ENCODE peak calls at places on chromosome X, in five cellular contexts. One of them, this sample, is unnamed.

GRCh38 chrX:133574716-133575115 is 159.4 kb upstream of the GPC4 start:
- DNase-seq in MCF 10A: no peak
- DNase-seq in sciatic nerve: no peak
- DNase-seq in HFF-Myc: no peak
- DNase-seq in suprapubic skin: no peak
- DNase-seq in this sample: no peak

GRCh38 chrX:134718329-134719317 is 60.4 kb upstream of the PLAC1 start:
- DNase-seq in HFF-Myc: peak
- DNase-seq in suprapubic skin: no peak
- DNase-seq in sciatic nerve: no peak
- DNase-seq in MCF 10A: peak
- DNase-seq in this sample: no peak

GRCh38 chrX:66635360-66635759 is 3.5 kb downstream of the EDA2R start:
- DNase-seq in sciatic nerve: no peak
- DNase-seq in suprapubic skin: no peak
- DNase-seq in HFF-Myc: peak
- DNase-seq in MCF 10A: peak
- DNase-seq in this sample: no peak

GRCh38 chrX:40448793-40449192 is 132.0 kb upstream of the ATP6AP2 start:
- DNase-seq in HFF-Myc: no peak
- DNase-seq in sciatic nerve: no peak
- DNase-seq in MCF 10A: no peak
- DNase-seq in suprapubic skin: no peak
- DNase-seq in this sample: no peak

GRCh38 chrX:85309717-85310116 is 65.9 kb downstream of the ZNF711 start:
- DNase-seq in suprapubic skin: no peak
- DNase-seq in sciatic nerve: no peak
- DNase-seq in HFF-Myc: no peak
- DNase-seq in MCF 10A: no peak
- DNase-seq in this sample: no peak

GRCh38 chrX:70139736-70140135 is 6.5 kb downstream of the IGBP1 start:
- DNase-seq in MCF 10A: no peak
- DNase-seq in suprapubic skin: no peak
- DNase-seq in sciatic nerve: no peak
- DNase-seq in HFF-Myc: no peak
- DNase-seq in this sample: no peak

GRCh38 chrX:44674906-44675305 is 132.2 kb upstream of the FUNDC1 start:
- DNase-seq in suprapubic skin: no peak
- DNase-seq in sciatic nerve: no peak
- DNase-seq in HFF-Myc: no peak
- DNase-seq in MCF 10A: no peak
- DNase-seq in this sample: no peak

GRCh38 chrX:119605398-119605738 is 856 bp downstream of the NKRF start:
- DNase-seq in suprapubic skin: no peak
- DNase-seq in HFF-Myc: no peak
- DNase-seq in MCF 10A: no peak
- DNase-seq in sciatic nerve: no peak
- DNase-seq in this sample: no peak

GRCh38 chrX:143455045-143455444 is 62.2 kb downstream of the SPANXN3 start:
- DNase-seq in suprapubic skin: no peak
- DNase-seq in HFF-Myc: no peak
- DNase-seq in sciatic nerve: no peak
- DNase-seq in MCF 10A: no peak
- DNase-seq in this sample: no peak

GRCh38 chrX:8981742-8982141 is 52.2 kb downstream of the FAM9B start:
- DNase-seq in MCF 10A: no peak
- DNase-seq in suprapubic skin: no peak
- DNase-seq in sciatic nerve: no peak
- DNase-seq in HFF-Myc: no peak
- DNase-seq in this sample: no peak

This sample was measured in osteocyte.